ENCODE peak calls at places on chromosomes 2 and 18, in seven cellular contexts. One of them, this sample, is unnamed.

GRCh38 chr2:108215794-108216211 is 24.0 kb upstream of the SULT1C3 start:
- DNase-seq in H9: peak; percentile 38
- DNase-seq in adipocyte: peak; percentile 55
- DNase-seq in Karpas-422: peak; percentile 41
- DNase-seq in A549: peak; percentile 71
- DNase-seq in CD8-positive, alpha-beta T cell: no peak
- DNase-seq in tibial artery: peak; percentile 20
- DNase-seq in this sample: no peak

GRCh38 chr2:30255026-30255425 is 23.7 kb downstream of the LBH start:
- DNase-seq in adipocyte: no peak
- DNase-seq in CD8-positive, alpha-beta T cell: no peak
- DNase-seq in Karpas-422: no peak
- DNase-seq in tibial artery: no peak
- DNase-seq in A549: no peak
- DNase-seq in H9: no peak
- DNase-seq in this sample: no peak

GRCh38 chr2:23445450-23445868 is 60.5 kb downstream of the KLHL29 start:
- DNase-seq in H9: no peak
- DNase-seq in tibial artery: no peak
- DNase-seq in A549: no peak
- DNase-seq in Karpas-422: peak; percentile 43
- DNase-seq in adipocyte: peak; percentile 67
- DNase-seq in CD8-positive, alpha-beta T cell: no peak
- DNase-seq in this sample: no peak

GRCh38 chr18:23992119-23992940 is 22.2 kb upstream of the TTC39C start:
- DNase-seq in H9: no peak
- DNase-seq in tibial artery: no peak
- DNase-seq in CD8-positive, alpha-beta T cell: peak; percentile 74
- DNase-seq in adipocyte: no peak
- DNase-seq in Karpas-422: no peak
- DNase-seq in A549: no peak
- DNase-seq in this sample: no peak

GRCh38 chr2:45778720-45779171 is 127.3 kb downstream of the PRKCE start:
- DNase-seq in A549: peak; percentile 83
- DNase-seq in tibial artery: peak; percentile 65
- DNase-seq in adipocyte: peak; percentile 76
- DNase-seq in Karpas-422: peak; percentile 87
- DNase-seq in H9: peak; percentile 64
- DNase-seq in CD8-positive, alpha-beta T cell: peak; percentile 71
- DNase-seq in this sample: peak; percentile 38

GRCh38 chr2:109474319-109474825 is 139.4 kb downstream of the SEPTIN10 start:
- DNase-seq in Karpas-422: no peak
- DNase-seq in CD8-positive, alpha-beta T cell: no peak
- DNase-seq in A549: no peak
- DNase-seq in adipocyte: no peak
- DNase-seq in tibial artery: no peak
- DNase-seq in H9: no peak
- DNase-seq in this sample: no peak

GRCh38 chr18:68233043-68233442 is 481.9 kb downstream of the TMX3 start:
- DNase-seq in A549: no peak
- DNase-seq in adipocyte: no peak
- DNase-seq in tibial artery: no peak
- DNase-seq in Karpas-422: no peak
- DNase-seq in CD8-positive, alpha-beta T cell: no peak
- DNase-seq in H9: no peak
- DNase-seq in this sample: no peak

GRCh38 chr2:175880-176800 is 87.7 kb downstream of the SH3YL1 start:
- DNase-seq in H9: no peak
- DNase-seq in A549: no peak
- DNase-seq in adipocyte: peak; percentile 4
- DNase-seq in tibial artery: no peak
- DNase-seq in Karpas-422: no peak
- DNase-seq in CD8-positive, alpha-beta T cell: peak; percentile 73
- DNase-seq in this sample: no peak

GRCh38 chr18:56323673-56324072 is 314.7 kb downstream of the TXNL1 start:
- DNase-seq in adipocyte: no peak
- DNase-seq in tibial artery: no peak
- DNase-seq in CD8-positive, alpha-beta T cell: no peak
- DNase-seq in A549: no peak
- DNase-seq in Karpas-422: no peak
- DNase-seq in H9: no peak
- DNase-seq in this sample: no peak

GRCh38 chr2:75146903-75147332 is 52.4 kb downstream of the TACR1 start:
- DNase-seq in Karpas-422: no peak
- DNase-seq in H9: no peak
- DNase-seq in A549: peak; percentile 71
- DNase-seq in adipocyte: peak; percentile 80
- DNase-seq in tibial artery: no peak
- DNase-seq in CD8-positive, alpha-beta T cell: no peak
- DNase-seq in this sample: no peak

GRCh38 chr2:234848578-234848977 is 103.2 kb upstream of the SH3BP4 start:
- DNase-seq in tibial artery: no peak
- DNase-seq in adipocyte: no peak
- DNase-seq in CD8-positive, alpha-beta T cell: no peak
- DNase-seq in A549: no peak
- DNase-seq in Karpas-422: no peak
- DNase-seq in H9: no peak
- DNase-seq in this sample: no peak

GRCh38 chr2:240981871-240982800 is 16.3 kb upstream of the SNED1 start:
- DNase-seq in adipocyte: no peak
- DNase-seq in tibial artery: peak; percentile 16
- DNase-seq in Karpas-422: no peak
- DNase-seq in CD8-positive, alpha-beta T cell: no peak
- DNase-seq in H9: no peak
- DNase-seq in A549: no peak
- DNase-seq in this sample: no peak

GRCh38 chr2:64504774-64505720 is 19.1 kb upstream of the AFTPH start:
- DNase-seq in tibial artery: no peak
- DNase-seq in Karpas-422: no peak
- DNase-seq in A549: no peak
- DNase-seq in CD8-positive, alpha-beta T cell: no peak
- DNase-seq in H9: no peak
- DNase-seq in adipocyte: no peak
- DNase-seq in this sample: no peak

GRCh38 chr2:75799859-75800258 is 89.1 kb upstream of the GCFC2 start:
- DNase-seq in A549: no peak
- DNase-seq in adipocyte: no peak
- DNase-seq in H9: no peak
- DNase-seq in CD8-positive, alpha-beta T cell: no peak
- DNase-seq in tibial artery: no peak
- DNase-seq in Karpas-422: no peak
- DNase-seq in this sample: no peak

GRCh38 chr2:122417114-122417513 is 661.7 kb downstream of the TSN start:
- DNase-seq in Karpas-422: no peak
- DNase-seq in adipocyte: no peak
- DNase-seq in tibial artery: no peak
- DNase-seq in A549: no peak
- DNase-seq in H9: no peak
- DNase-seq in CD8-positive, alpha-beta T cell: no peak
- DNase-seq in this sample: no peak

GRCh38 chr18:30925795-30926194 is 116.7 kb downstream of the DSC3 start:
- DNase-seq in Karpas-422: no peak
- DNase-seq in CD8-positive, alpha-beta T cell: no peak
- DNase-seq in adipocyte: no peak
- DNase-seq in A549: no peak
- DNase-seq in H9: no peak
- DNase-seq in tibial artery: no peak
- DNase-seq in this sample: no peak

DNA sequence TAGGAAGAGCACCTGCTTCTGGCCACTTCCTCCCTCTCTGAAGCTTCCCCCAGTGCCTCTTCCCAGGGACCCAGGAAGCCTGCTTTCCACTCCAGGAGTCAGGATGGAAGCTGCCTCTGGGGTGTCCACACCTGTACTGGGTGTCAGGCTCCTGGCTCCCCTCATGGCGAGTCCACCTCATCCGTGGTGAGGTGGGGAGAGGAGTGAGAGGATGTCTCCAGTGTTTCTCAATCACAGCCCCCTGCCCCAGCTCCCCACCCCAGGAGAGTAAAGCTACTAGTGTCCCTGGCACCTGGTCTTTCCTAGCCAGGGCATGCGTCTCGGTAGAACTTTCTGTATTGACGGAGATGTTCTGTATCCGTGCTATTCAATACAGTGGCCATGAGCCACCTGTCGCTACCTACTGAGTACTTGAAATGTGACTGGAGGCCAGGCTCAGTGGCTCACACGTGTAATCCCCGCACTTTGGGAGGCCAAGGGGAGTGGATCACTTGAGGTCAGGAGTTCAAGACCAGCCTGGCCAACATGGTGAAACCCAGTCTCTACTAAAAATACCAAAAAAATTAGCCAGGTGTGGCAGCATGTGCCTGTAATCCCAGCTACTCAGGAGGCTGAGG is 171.2 kb upstream of the HAAO start:
- DNase-seq in Karpas-422: no peak
- DNase-seq in CD8-positive, alpha-beta T cell: no peak
- DNase-seq in H9: no peak
- DNase-seq in adipocyte: no peak
- DNase-seq in tibial artery: no peak
- DNase-seq in A549: no peak
- DNase-seq in this sample: no peak
- H3K4me1 ChIP-seq in Karpas-422: no peaks in the 10 kb centered on the region
- H3K4me1 ChIP-seq in CD8-positive, alpha-beta T cell: peaks cover 18% of the 10 kb centered on the region
- H3K4me1 ChIP-seq in H9: peaks cover 2% of the 10 kb centered on the region
- H3K4me1 ChIP-seq in adipocyte: peaks cover 82% of the 10 kb centered on the region
- H3K4me1 ChIP-seq in tibial artery: peaks cover 58% of the 10 kb centered on the region
- H3K4me1 ChIP-seq in A549: no peaks in the 10 kb centered on the region
- H3K4me1 ChIP-seq in this sample: peaks cover 64% of the 10 kb centered on the region

DNA sequence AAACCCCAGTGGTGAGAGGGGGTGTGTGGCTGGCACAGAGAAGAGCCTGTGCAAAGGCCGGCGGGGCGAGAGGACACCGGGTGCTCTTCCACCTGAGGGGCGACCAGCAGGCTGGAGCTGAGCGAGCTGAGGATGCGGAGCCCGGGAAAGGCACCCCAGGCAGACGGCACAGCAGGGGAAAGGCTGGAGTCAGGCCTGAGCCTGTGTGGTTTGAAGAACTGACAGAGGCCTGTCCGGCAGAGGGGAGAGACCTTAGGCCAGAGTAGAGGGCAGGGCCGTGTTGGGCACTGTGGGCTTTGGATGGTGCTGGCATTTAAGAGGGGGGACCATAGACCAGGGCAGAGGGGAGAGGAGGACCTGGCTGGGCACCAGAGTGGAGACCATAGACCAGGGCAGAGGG is 149.8 kb downstream of the RTP5 start:
- DNase-seq in Karpas-422: no peak
- DNase-seq in A549: no peak
- DNase-seq in adipocyte: no peak
- DNase-seq in CD8-positive, alpha-beta T cell: no peak
- DNase-seq in tibial artery: no peak
- DNase-seq in H9: no peak
- DNase-seq in this sample: no peak
- H3K4me1 ChIP-seq in Karpas-422: peaks cover 11% of the 10 kb centered on the region
- H3K4me1 ChIP-seq in A549: no peaks in the 10 kb centered on the region
- H3K4me1 ChIP-seq in adipocyte: no peaks in the 10 kb centered on the region
- H3K4me1 ChIP-seq in CD8-positive, alpha-beta T cell: no peaks in the 10 kb centered on the region
- H3K4me1 ChIP-seq in tibial artery: no peaks in the 10 kb centered on the region
- H3K4me1 ChIP-seq in H9: no peaks in the 10 kb centered on the region
- H3K4me1 ChIP-seq in this sample: peaks cover 13% of the 10 kb centered on the region

DNA sequence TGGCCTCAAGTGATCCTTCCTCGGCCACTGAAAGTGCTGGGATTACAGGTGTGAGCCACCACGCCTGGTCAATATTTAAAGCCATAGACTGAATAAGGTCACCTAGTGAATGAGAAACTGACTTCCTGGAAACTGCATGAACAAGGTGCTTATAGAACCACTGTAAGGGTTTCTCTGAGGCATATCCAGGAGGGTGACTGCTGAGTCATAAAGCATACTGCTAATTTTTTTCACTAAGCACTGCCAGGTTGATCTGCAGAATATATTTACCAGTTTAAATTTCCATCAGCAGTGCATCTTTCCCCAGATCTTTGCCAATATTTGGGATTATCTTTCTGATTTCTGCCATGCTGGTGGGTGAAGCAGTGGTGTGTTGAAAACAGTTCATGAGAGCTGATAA is 4.3 kb upstream of the CLIP4 start:
- DNase-seq in tibial artery: no peak
- DNase-seq in Karpas-422: no peak
- DNase-seq in A549: no peak
- DNase-seq in CD8-positive, alpha-beta T cell: no peak
- DNase-seq in adipocyte: no peak
- DNase-seq in H9: no peak
- DNase-seq in this sample: no peak
- H3K4me1 ChIP-seq in tibial artery: no peaks in the 10 kb centered on the region
- H3K4me1 ChIP-seq in Karpas-422: no peaks in the 10 kb centered on the region
- H3K4me1 ChIP-seq in A549: peaks cover 69% of the 10 kb centered on the region
- H3K4me1 ChIP-seq in CD8-positive, alpha-beta T cell: peaks cover 8% of the 10 kb centered on the region
- H3K4me1 ChIP-seq in adipocyte: peaks cover 60% of the 10 kb centered on the region
- H3K4me1 ChIP-seq in H9: no peaks in the 10 kb centered on the region
- H3K4me1 ChIP-seq in this sample: peaks cover 24% of the 10 kb centered on the region

GRCh38 chr2:28445448-28446258 is 50.2 kb upstream of the PLB1 start:
- DNase-seq in tibial artery: no peak
- DNase-seq in H9: no peak
- DNase-seq in A549: peak; percentile 87
- DNase-seq in CD8-positive, alpha-beta T cell: no peak
- DNase-seq in adipocyte: peak; percentile 88
- DNase-seq in Karpas-422: no peak
- DNase-seq in this sample: no peak
- H3K4me1 ChIP-seq in tibial artery: no peaks in the 10 kb centered on the region
- H3K4me1 ChIP-seq in H9: no peaks in the 10 kb centered on the region
- H3K4me1 ChIP-seq in A549: peaks cover 67% of the 10 kb centered on the region
- H3K4me1 ChIP-seq in CD8-positive, alpha-beta T cell: no peaks in the 10 kb centered on the region
- H3K4me1 ChIP-seq in adipocyte: peaks cover 41% of the 10 kb centered on the region
- H3K4me1 ChIP-seq in Karpas-422: peaks cover 3% of the 10 kb centered on the region
- H3K4me1 ChIP-seq in this sample: peaks cover 7% of the 10 kb centered on the region

GRCh38 chr18:78402966-78403365 is 576.7 kb upstream of the SALL3 start:
- DNase-seq in tibial artery: no peak
- DNase-seq in adipocyte: no peak
- DNase-seq in CD8-positive, alpha-beta T cell: no peak
- DNase-seq in H9: no peak
- DNase-seq in A549: no peak
- DNase-seq in Karpas-422: no peak
- DNase-seq in this sample: no peak

GRCh38 chr18:78399992-78400503 is 579.6 kb upstream of the SALL3 start:
- DNase-seq in tibial artery: no peak
- DNase-seq in Karpas-422: no peak
- DNase-seq in H9: no peak
- DNase-seq in CD8-positive, alpha-beta T cell: no peak
- DNase-seq in adipocyte: no peak
- DNase-seq in A549: no peak
- DNase-seq in this sample: no peak

GRCh38 chr18:78405763-78406162 is 573.9 kb upstream of the SALL3 start:
- DNase-seq in H9: no peak
- DNase-seq in Karpas-422: no peak
- DNase-seq in A549: no peak
- DNase-seq in adipocyte: no peak
- DNase-seq in tibial artery: no peak
- DNase-seq in CD8-positive, alpha-beta T cell: no peak
- DNase-seq in this sample: no peak

GRCh38 chr18:78403371-78403770 is 576.2 kb upstream of the SALL3 start:
- DNase-seq in H9: no peak
- DNase-seq in adipocyte: no peak
- DNase-seq in CD8-positive, alpha-beta T cell: no peak
- DNase-seq in Karpas-422: no peak
- DNase-seq in tibial artery: no peak
- DNase-seq in A549: no peak
- DNase-seq in this sample: no peak

DNA sequence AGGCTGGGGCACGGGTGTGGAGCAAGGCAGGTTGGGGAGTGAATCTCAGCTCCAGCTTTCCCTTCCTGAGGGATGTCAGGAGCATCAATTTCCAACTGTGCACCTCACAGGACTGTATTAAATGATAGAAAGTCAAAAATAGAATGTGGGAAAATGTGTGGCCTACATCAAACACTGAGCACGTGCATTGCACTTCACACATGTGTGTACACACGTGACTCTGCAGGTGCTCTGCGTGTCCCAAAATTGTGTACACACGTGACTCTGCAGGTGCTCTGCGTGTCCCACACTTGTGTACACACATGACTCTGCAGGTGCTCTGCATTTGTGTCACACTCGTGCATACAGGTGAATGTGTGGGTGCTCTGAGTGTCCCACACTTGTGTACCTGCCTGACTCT is 577.2 kb upstream of the SALL3 start:
- DNase-seq in CD8-positive, alpha-beta T cell: no peak
- DNase-seq in A549: no peak
- DNase-seq in tibial artery: no peak
- DNase-seq in H9: no peak
- DNase-seq in Karpas-422: no peak
- DNase-seq in adipocyte: no peak
- DNase-seq in this sample: no peak
- H3K4me1 ChIP-seq in CD8-positive, alpha-beta T cell: no peaks in the 10 kb centered on the region
- H3K4me1 ChIP-seq in A549: no peaks in the 10 kb centered on the region
- H3K4me1 ChIP-seq in tibial artery: no peaks in the 10 kb centered on the region
- H3K4me1 ChIP-seq in H9: no peaks in the 10 kb centered on the region
- H3K4me1 ChIP-seq in Karpas-422: no peaks in the 10 kb centered on the region
- H3K4me1 ChIP-seq in adipocyte: no peaks in the 10 kb centered on the region
- H3K4me1 ChIP-seq in this sample: no peaks in the 10 kb centered on the region

This sample was measured in tibial nerve.